ENCODE peak calls at places on chromosomes 12 and 14, in seven cellular contexts. One of them, this sample, is unnamed.

GRCh38 chr12:132466241-132467188 is 23.4 kb upstream of the FBRSL1 start:
- DNase-seq in GM23338: no peak
- DNase-seq in HCT116: no peak
- DNase-seq in hepatocyte: no peak
- DNase-seq in neural progenitor cell: no peak
- DNase-seq in MM.1S: no peak
- DNase-seq in GM23248: no peak
- DNase-seq in this sample: no peak

GRCh38 chr14:51410846-51411245 is 170.8 kb downstream of the TMX1 start:
- DNase-seq in GM23338: no peak
- DNase-seq in HCT116: no peak
- DNase-seq in hepatocyte: no peak
- DNase-seq in neural progenitor cell: no peak
- DNase-seq in MM.1S: no peak
- DNase-seq in GM23248: no peak
- DNase-seq in this sample: no peak

GRCh38 chr12:103698752-103699540 is 111.9 kb downstream of the STAB2 start:
- DNase-seq in GM23338: no peak
- DNase-seq in HCT116: no peak
- DNase-seq in hepatocyte: no peak
- DNase-seq in neural progenitor cell: no peak
- DNase-seq in MM.1S: no peak
- DNase-seq in GM23248: peak
- DNase-seq in this sample: no peak

GRCh38 chr14:94691658-94692029 is 78.3 kb downstream of the GSC start:
- DNase-seq in GM23338: no peak
- DNase-seq in HCT116: no peak
- DNase-seq in hepatocyte: no peak
- DNase-seq in neural progenitor cell: no peak
- DNase-seq in MM.1S: no peak
- DNase-seq in GM23248: peak
- DNase-seq in this sample: no peak

GRCh38 chr14:75612157-75612556 is 33.7 kb downstream of the FLVCR2 start:
- DNase-seq in GM23338: no peak
- DNase-seq in HCT116: no peak
- DNase-seq in hepatocyte: no peak
- DNase-seq in neural progenitor cell: peak
- DNase-seq in MM.1S: no peak
- DNase-seq in GM23248: no peak
- DNase-seq in this sample: no peak

GRCh38 chr12:5912437-5913334 is 32.4 kb downstream of the ANO2 start:
- DNase-seq in GM23338: peak
- DNase-seq in HCT116: no peak
- DNase-seq in hepatocyte: no peak
- DNase-seq in neural progenitor cell: peak
- DNase-seq in MM.1S: peak
- DNase-seq in GM23248: no peak
- DNase-seq in this sample: peak

GRCh38 chr14:58401587-58401986 is 5.9 kb downstream of the TOMM20L start:
- DNase-seq in GM23338: peak
- DNase-seq in HCT116: no peak
- DNase-seq in hepatocyte: no peak
- DNase-seq in neural progenitor cell: peak
- DNase-seq in MM.1S: no peak
- DNase-seq in GM23248: no peak
- DNase-seq in this sample: peak

GRCh38 chr12:120432772-120433525 is 5.0 kb upstream of the COX6A1 start:
- DNase-seq in GM23338: no peak
- DNase-seq in HCT116: no peak
- DNase-seq in hepatocyte: no peak
- DNase-seq in neural progenitor cell: no peak
- DNase-seq in MM.1S: no peak
- DNase-seq in GM23248: no peak
- DNase-seq in this sample: no peak

GRCh38 chr12:111105294-111105693 is 184.9 kb upstream of the MYL2 start:
- DNase-seq in GM23338: no peak
- DNase-seq in HCT116: no peak
- DNase-seq in hepatocyte: no peak
- DNase-seq in neural progenitor cell: no peak
- DNase-seq in MM.1S: no peak
- DNase-seq in GM23248: no peak
- DNase-seq in this sample: no peak

GRCh38 chr12:108568653-108569154 is 6.3 kb downstream of the ISCU start:
- DNase-seq in GM23338: no peak
- DNase-seq in HCT116: no peak
- DNase-seq in hepatocyte: no peak
- DNase-seq in neural progenitor cell: no peak
- DNase-seq in MM.1S: peak
- DNase-seq in GM23248: no peak
- DNase-seq in this sample: no peak

GRCh38 chr12:122067966-122068365 is 10.6 kb upstream of the MLXIP start:
- DNase-seq in GM23338: no peak
- DNase-seq in HCT116: no peak
- DNase-seq in hepatocyte: no peak
- DNase-seq in neural progenitor cell: no peak
- DNase-seq in MM.1S: peak
- DNase-seq in GM23248: no peak
- DNase-seq in this sample: no peak

GRCh38 chr12:113468365-113469223 is 3.1 kb downstream of the LHX5 start:
- DNase-seq in GM23338: peak
- DNase-seq in HCT116: no peak
- DNase-seq in hepatocyte: no peak
- DNase-seq in neural progenitor cell: peak
- DNase-seq in MM.1S: no peak
- DNase-seq in GM23248: no peak
- DNase-seq in this sample: no peak

GRCh38 chr12:4034926-4035325 is 161.7 kb upstream of the PARP11 start:
- DNase-seq in GM23338: no peak
- DNase-seq in HCT116: no peak
- DNase-seq in hepatocyte: no peak
- DNase-seq in neural progenitor cell: no peak
- DNase-seq in MM.1S: no peak
- DNase-seq in GM23248: no peak
- DNase-seq in this sample: no peak

GRCh38 chr14:81927069-81927468 is 393.4 kb upstream of the SEL1L start:
- DNase-seq in GM23338: peak
- DNase-seq in HCT116: no peak
- DNase-seq in hepatocyte: peak
- DNase-seq in neural progenitor cell: peak
- DNase-seq in MM.1S: peak
- DNase-seq in GM23248: no peak
- DNase-seq in this sample: no peak

GRCh38 chr14:23182372-23183014 is 967 bp downstream of the SLC7A8 start:
- DNase-seq in GM23338: peak
- DNase-seq in HCT116: peak
- DNase-seq in hepatocyte: peak
- DNase-seq in neural progenitor cell: peak
- DNase-seq in MM.1S: peak
- DNase-seq in GM23248: peak
- DNase-seq in this sample: peak

GRCh38 chr12:75834591-75834990 is 197.0 kb downstream of the PHLDA1 start:
- DNase-seq in GM23338: no peak
- DNase-seq in HCT116: no peak
- DNase-seq in hepatocyte: no peak
- DNase-seq in neural progenitor cell: no peak
- DNase-seq in MM.1S: no peak
- DNase-seq in GM23248: no peak
- DNase-seq in this sample: peak

GRCh38 chr12:75837700-75838099 is 193.9 kb downstream of the PHLDA1 start:
- DNase-seq in GM23338: no peak
- DNase-seq in HCT116: no peak
- DNase-seq in hepatocyte: no peak
- DNase-seq in neural progenitor cell: peak
- DNase-seq in MM.1S: no peak
- DNase-seq in GM23248: no peak
- DNase-seq in this sample: no peak

GRCh38 chr12:75831413-75831812 is 200.2 kb downstream of the PHLDA1 start:
- DNase-seq in GM23338: no peak
- DNase-seq in HCT116: no peak
- DNase-seq in hepatocyte: no peak
- DNase-seq in neural progenitor cell: no peak
- DNase-seq in MM.1S: no peak
- DNase-seq in GM23248: no peak
- DNase-seq in this sample: no peak

GRCh38 chr12:75836533-75836932 is 195.0 kb downstream of the PHLDA1 start:
- DNase-seq in GM23338: no peak
- DNase-seq in HCT116: no peak
- DNase-seq in hepatocyte: no peak
- DNase-seq in neural progenitor cell: no peak
- DNase-seq in MM.1S: no peak
- DNase-seq in GM23248: no peak
- DNase-seq in this sample: no peak

GRCh38 chr12:75833268-75833667 is 198.3 kb downstream of the PHLDA1 start:
- DNase-seq in GM23338: no peak
- DNase-seq in HCT116: no peak
- DNase-seq in hepatocyte: no peak
- DNase-seq in neural progenitor cell: no peak
- DNase-seq in MM.1S: no peak
- DNase-seq in GM23248: no peak
- DNase-seq in this sample: no peak
- TF ChIP-seq EZH2phosphoT487 in GM23338: no peak
- TF ChIP-seq EZH2phosphoT487 in HCT116: no peak
- TF ChIP-seq EZH2phosphoT487 in hepatocyte: no peak
- TF ChIP-seq EZH2phosphoT487 in neural progenitor cell: no peak
- TF ChIP-seq EZH2phosphoT487 in MM.1S: no peak
- TF ChIP-seq EZH2phosphoT487 in GM23248: no peak
- TF ChIP-seq EZH2phosphoT487 in this sample: no peak

GRCh38 chr14:104550849-104551728 is 28.5 kb upstream of the C14orf180 start:
- DNase-seq in GM23338: no peak
- DNase-seq in HCT116: no peak
- DNase-seq in hepatocyte: no peak
- DNase-seq in neural progenitor cell: no peak
- DNase-seq in MM.1S: no peak
- DNase-seq in GM23248: no peak
- DNase-seq in this sample: peak
- TF ChIP-seq EZH2 in GM23338: no peak
- TF ChIP-seq EZH2 in HCT116: no peak
- TF ChIP-seq EZH2 in hepatocyte: no peak
- TF ChIP-seq EZH2 in neural progenitor cell: no peak
- TF ChIP-seq EZH2 in MM.1S: no peak
- TF ChIP-seq EZH2 in GM23248: no peak
- TF ChIP-seq EZH2 in this sample: no peak

GRCh38 chr12:114638790-114639435 is 45.1 kb downstream of the TBX3 start:
- DNase-seq in GM23338: peak
- DNase-seq in HCT116: no peak
- DNase-seq in hepatocyte: no peak
- DNase-seq in neural progenitor cell: no peak
- DNase-seq in MM.1S: no peak
- DNase-seq in GM23248: no peak
- DNase-seq in this sample: no peak
- TF ChIP-seq EZH2phosphoT487 in GM23338: no peak
- TF ChIP-seq EZH2phosphoT487 in HCT116: no peak
- TF ChIP-seq EZH2phosphoT487 in hepatocyte: no peak
- TF ChIP-seq EZH2phosphoT487 in neural progenitor cell: no peak
- TF ChIP-seq EZH2phosphoT487 in MM.1S: no peak
- TF ChIP-seq EZH2phosphoT487 in GM23248: no peak
- TF ChIP-seq EZH2phosphoT487 in this sample: no peak

DNA sequence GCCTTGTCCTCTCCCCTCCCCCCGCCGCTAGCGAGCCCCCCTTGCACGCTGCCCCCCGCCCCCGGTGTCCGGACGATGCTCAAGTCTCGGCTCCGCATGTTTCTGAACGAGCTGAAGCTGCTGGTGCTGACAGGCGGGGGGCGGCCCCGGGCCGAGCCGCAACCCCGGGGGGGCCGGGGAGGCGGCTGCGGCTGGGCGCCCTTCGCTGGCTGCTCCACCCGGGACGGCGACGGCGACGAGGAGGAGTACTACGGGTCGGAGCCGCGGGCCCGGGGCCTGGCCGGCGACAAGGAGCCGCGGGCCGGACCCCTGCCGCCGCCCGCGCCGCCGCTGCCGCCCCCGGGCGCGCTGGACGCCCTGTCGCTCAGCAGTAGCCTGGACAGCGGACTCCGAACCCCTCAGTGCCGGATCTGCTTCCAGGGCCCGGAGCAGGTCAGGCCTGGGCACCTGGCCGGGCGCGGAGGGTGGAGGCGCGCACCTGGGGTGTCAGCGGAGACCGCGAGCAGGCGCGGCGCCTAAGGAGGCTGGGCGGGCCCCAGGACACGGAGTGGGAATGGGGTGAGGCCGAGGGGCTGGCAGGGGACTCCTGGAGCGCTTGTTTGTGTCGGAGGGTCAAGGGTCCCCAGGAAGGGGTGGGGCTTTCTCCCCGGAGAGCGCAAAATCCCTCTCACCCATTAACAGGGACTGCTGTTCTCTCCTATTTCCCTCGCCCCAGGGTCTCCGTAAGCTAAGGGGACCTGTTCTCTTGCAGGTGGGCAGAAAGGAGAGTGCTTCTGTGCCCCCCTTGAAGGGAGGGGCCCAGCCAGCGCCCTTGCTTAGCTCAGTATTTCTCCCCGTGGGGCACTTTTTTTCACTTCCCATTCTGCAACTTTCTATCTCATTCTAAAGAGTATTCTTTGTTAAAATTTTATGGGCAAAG is 810 bp downstream of the MARCHF9 start:
- DNase-seq in GM23338: peak
- DNase-seq in HCT116: no peak
- DNase-seq in hepatocyte: peak
- DNase-seq in neural progenitor cell: peak
- DNase-seq in MM.1S: peak
- DNase-seq in GM23248: peak
- DNase-seq in this sample: peak
- TF ChIP-seq EZH2 in GM23338: no peak
- TF ChIP-seq EZH2 in HCT116: no peak
- TF ChIP-seq EZH2 in hepatocyte: no peak
- TF ChIP-seq EZH2 in neural progenitor cell: no peak
- TF ChIP-seq EZH2 in MM.1S: no peak
- TF ChIP-seq EZH2 in GM23248: peak
- TF ChIP-seq EZH2 in this sample: no peak

GRCh38 chr12:49292729-49293055 is 2.3 kb upstream of the PRPH start:
- DNase-seq in GM23338: no peak
- DNase-seq in HCT116: no peak
- DNase-seq in hepatocyte: no peak
- DNase-seq in neural progenitor cell: no peak
- DNase-seq in MM.1S: no peak
- DNase-seq in GM23248: no peak
- DNase-seq in this sample: no peak

GRCh38 chr12:49287876-49288275 is 7.1 kb upstream of the PRPH start:
- DNase-seq in GM23338: no peak
- DNase-seq in HCT116: no peak
- DNase-seq in hepatocyte: no peak
- DNase-seq in neural progenitor cell: no peak
- DNase-seq in MM.1S: no peak
- DNase-seq in GM23248: no peak
- DNase-seq in this sample: no peak

GRCh38 chr12:49288922-49289555 is 5.9 kb upstream of the PRPH start:
- DNase-seq in GM23338: no peak
- DNase-seq in HCT116: no peak
- DNase-seq in hepatocyte: no peak
- DNase-seq in neural progenitor cell: no peak
- DNase-seq in MM.1S: no peak
- DNase-seq in GM23248: no peak
- DNase-seq in this sample: no peak

GRCh38 chr12:49284672-49285071 is 10.3 kb upstream of the PRPH start:
- DNase-seq in GM23338: no peak
- DNase-seq in HCT116: no peak
- DNase-seq in hepatocyte: no peak
- DNase-seq in neural progenitor cell: no peak
- DNase-seq in MM.1S: no peak
- DNase-seq in GM23248: no peak
- DNase-seq in this sample: no peak

GRCh38 chr12:49288412-49288853 is 6.5 kb upstream of the PRPH start:
- DNase-seq in GM23338: peak
- DNase-seq in HCT116: peak
- DNase-seq in hepatocyte: peak
- DNase-seq in neural progenitor cell: peak
- DNase-seq in MM.1S: peak
- DNase-seq in GM23248: peak
- DNase-seq in this sample: peak
- TF ChIP-seq EZH2phosphoT487 in GM23338: no peak
- TF ChIP-seq EZH2phosphoT487 in HCT116: no peak
- TF ChIP-seq EZH2phosphoT487 in hepatocyte: no peak
- TF ChIP-seq EZH2phosphoT487 in neural progenitor cell: no peak
- TF ChIP-seq EZH2phosphoT487 in MM.1S: no peak
- TF ChIP-seq EZH2phosphoT487 in GM23248: no peak
- TF ChIP-seq EZH2phosphoT487 in this sample: no peak

This sample was measured in PC-3.